ENCODE peak calls at places on chromosomes 11 and 22, in ten cellular contexts. One of them, this sample, is unnamed. For H3K36me3 and H3K9me3, the result is how much of the 10 kb centered on the place peaks cover.

GRCh38 chr11:556175-556699 is 4.3 kb downstream of the LMNTD2 start:
- DNase-seq in adrenal gland: no peak
- DNase-seq in fibroblast of lung: no peak
- DNase-seq in heart right ventricle: no peak
- DNase-seq in mesenchymal stem cell: peak
- DNase-seq in body of pancreas: no peak
- DNase-seq in heart left ventricle: peak
- DNase-seq in NT2/D1: no peak
- DNase-seq in OCI-LY7: no peak
- DNase-seq in lung: no peak
- DNase-seq in this sample: no peak

GRCh38 chr11:45182902-45183301 is 36.5 kb downstream of the PRDM11 start:
- DNase-seq in fibroblast of lung: peak
- DNase-seq in NT2/D1: no peak
- DNase-seq in OCI-LY7: peak
- DNase-seq in adrenal gland: peak
- DNase-seq in heart left ventricle: no peak
- DNase-seq in body of pancreas: peak
- DNase-seq in heart right ventricle: no peak
- DNase-seq in mesenchymal stem cell: peak
- DNase-seq in lung: no peak
- DNase-seq in this sample: no peak

GRCh38 chr11:101441747-101442146 is 142.1 kb downstream of the TRPC6 start:
- DNase-seq in body of pancreas: peak
- DNase-seq in fibroblast of lung: no peak
- DNase-seq in NT2/D1: no peak
- DNase-seq in adrenal gland: peak
- DNase-seq in OCI-LY7: no peak
- DNase-seq in heart left ventricle: peak
- DNase-seq in mesenchymal stem cell: peak
- DNase-seq in lung: peak
- DNase-seq in heart right ventricle: peak
- DNase-seq in this sample: no peak

GRCh38 chr22:50303848-50304527 is 3.5 kb downstream of the PLXNB2 start:
- DNase-seq in heart right ventricle: peak
- DNase-seq in fibroblast of lung: no peak
- DNase-seq in mesenchymal stem cell: no peak
- DNase-seq in OCI-LY7: peak
- DNase-seq in NT2/D1: no peak
- DNase-seq in adrenal gland: peak
- DNase-seq in heart left ventricle: peak
- DNase-seq in lung: peak
- DNase-seq in body of pancreas: peak
- DNase-seq in this sample: peak

GRCh38 chr22:40238425-40239344 is 61.0 kb downstream of the TNRC6B start:
- DNase-seq in fibroblast of lung: peak
- DNase-seq in OCI-LY7: no peak
- DNase-seq in lung: no peak
- DNase-seq in body of pancreas: no peak
- DNase-seq in mesenchymal stem cell: peak
- DNase-seq in NT2/D1: no peak
- DNase-seq in heart right ventricle: no peak
- DNase-seq in adrenal gland: peak
- DNase-seq in heart left ventricle: no peak
- DNase-seq in this sample: no peak

GRCh38 chr11:45060707-45061106 is 85.7 kb upstream of the PRDM11 start:
- DNase-seq in fibroblast of lung: no peak
- DNase-seq in heart right ventricle: no peak
- DNase-seq in heart left ventricle: no peak
- DNase-seq in lung: no peak
- DNase-seq in mesenchymal stem cell: no peak
- DNase-seq in NT2/D1: no peak
- DNase-seq in adrenal gland: no peak
- DNase-seq in body of pancreas: no peak
- DNase-seq in OCI-LY7: no peak
- DNase-seq in this sample: no peak

GRCh38 chr11:125790825-125791224 is 2.9 kb downstream of the PATE3 start:
- DNase-seq in body of pancreas: no peak
- DNase-seq in heart right ventricle: no peak
- DNase-seq in lung: no peak
- DNase-seq in fibroblast of lung: no peak
- DNase-seq in NT2/D1: no peak
- DNase-seq in heart left ventricle: no peak
- DNase-seq in OCI-LY7: no peak
- DNase-seq in adrenal gland: no peak
- DNase-seq in mesenchymal stem cell: no peak
- DNase-seq in this sample: no peak

GRCh38 chr11:124174001-124174400 is 9.1 kb upstream of the OR10D3 start:
- DNase-seq in heart left ventricle: no peak
- DNase-seq in fibroblast of lung: peak
- DNase-seq in OCI-LY7: no peak
- DNase-seq in adrenal gland: peak
- DNase-seq in NT2/D1: peak
- DNase-seq in mesenchymal stem cell: peak
- DNase-seq in lung: no peak
- DNase-seq in body of pancreas: peak
- DNase-seq in heart right ventricle: no peak
- DNase-seq in this sample: no peak

GRCh38 chr22:41362615-41363014 is 19.1 kb upstream of the TEF start:
- DNase-seq in lung: no peak
- DNase-seq in adrenal gland: no peak
- DNase-seq in body of pancreas: no peak
- DNase-seq in OCI-LY7: no peak
- DNase-seq in NT2/D1: no peak
- DNase-seq in heart right ventricle: no peak
- DNase-seq in heart left ventricle: no peak
- DNase-seq in mesenchymal stem cell: no peak
- DNase-seq in fibroblast of lung: no peak
- DNase-seq in this sample: no peak

GRCh38 chr22:42780070-42780540 is 59.4 kb upstream of the A4GALT start:
- DNase-seq in heart right ventricle: no peak
- DNase-seq in adrenal gland: peak
- DNase-seq in lung: peak
- DNase-seq in NT2/D1: peak
- DNase-seq in body of pancreas: peak
- DNase-seq in fibroblast of lung: peak
- DNase-seq in heart left ventricle: no peak
- DNase-seq in OCI-LY7: peak
- DNase-seq in mesenchymal stem cell: peak
- DNase-seq in this sample: peak

GRCh38 chr11:19370100-19370861 is 129.5 kb upstream of the E2F8 start:
- DNase-seq in heart right ventricle: no peak
- DNase-seq in adrenal gland: peak
- DNase-seq in NT2/D1: no peak
- DNase-seq in fibroblast of lung: peak
- DNase-seq in heart left ventricle: peak
- DNase-seq in body of pancreas: peak
- DNase-seq in OCI-LY7: no peak
- DNase-seq in mesenchymal stem cell: peak
- DNase-seq in lung: peak
- DNase-seq in this sample: no peak

GRCh38 chr11:16862733-16863132 is 124.3 kb downstream of the C11orf58 start:
- DNase-seq in heart right ventricle: no peak
- DNase-seq in fibroblast of lung: no peak
- DNase-seq in mesenchymal stem cell: no peak
- DNase-seq in lung: no peak
- DNase-seq in OCI-LY7: no peak
- DNase-seq in NT2/D1: no peak
- DNase-seq in heart left ventricle: no peak
- DNase-seq in adrenal gland: no peak
- DNase-seq in body of pancreas: no peak
- DNase-seq in this sample: no peak

DNA sequence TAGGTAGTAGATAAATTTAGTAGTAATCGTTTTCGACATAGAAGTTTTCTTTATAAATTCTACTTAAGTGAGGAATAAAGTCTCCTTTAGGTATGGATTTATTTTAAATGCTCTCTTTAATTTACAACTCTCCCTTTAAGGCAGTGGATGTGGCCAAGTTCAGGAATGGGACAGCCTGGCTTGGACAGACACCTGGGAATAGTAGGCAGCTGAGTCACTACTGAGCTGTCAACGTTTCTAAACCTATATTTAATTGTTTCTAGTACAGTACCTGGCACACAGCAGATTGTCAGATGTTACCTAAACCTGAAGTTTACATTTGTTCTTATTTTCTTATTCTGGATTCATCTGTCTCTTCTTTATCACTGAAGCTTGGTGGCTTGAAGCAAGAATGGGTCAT is 85.1 kb downstream of the DEPDC5 start:
- DNase-seq in mesenchymal stem cell: no peak
- DNase-seq in lung: no peak
- DNase-seq in heart right ventricle: no peak
- DNase-seq in OCI-LY7: no peak
- DNase-seq in fibroblast of lung: no peak
- DNase-seq in NT2/D1: no peak
- DNase-seq in body of pancreas: no peak
- DNase-seq in adrenal gland: no peak
- DNase-seq in heart left ventricle: no peak
- DNase-seq in this sample: no peak
- H3K36me3 ChIP-seq in mesenchymal stem cell: under half
- H3K36me3 ChIP-seq in lung: under half
- H3K36me3 ChIP-seq in heart right ventricle: half or more
- H3K36me3 ChIP-seq in OCI-LY7: half or more
- H3K36me3 ChIP-seq in fibroblast of lung: under half
- H3K36me3 ChIP-seq in NT2/D1: under half
- H3K36me3 ChIP-seq in body of pancreas: under half
- H3K36me3 ChIP-seq in adrenal gland: under half
- H3K36me3 ChIP-seq in heart left ventricle: half or more
- H3K36me3 ChIP-seq in this sample: under half

DNA sequence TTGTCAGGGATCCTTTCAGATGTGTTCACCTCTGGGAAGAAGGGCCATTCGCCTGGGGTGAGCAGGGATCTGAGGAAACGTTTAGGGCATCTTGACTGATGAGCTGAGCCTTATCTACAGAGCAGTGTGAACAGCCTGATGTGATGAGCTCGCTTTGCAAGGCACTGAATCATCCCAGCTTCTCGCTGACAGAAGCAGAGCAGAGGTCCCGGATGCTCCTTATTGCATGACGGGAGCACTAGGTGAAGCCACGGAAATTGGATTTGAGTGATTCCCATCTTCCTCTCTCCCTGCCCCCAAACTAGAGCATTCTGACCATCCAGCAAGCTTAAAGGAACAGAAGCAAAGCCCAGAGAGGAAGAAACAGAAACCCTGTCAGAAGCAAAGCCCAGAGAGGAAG is 46.5 kb downstream of the SEZ6L start:
- DNase-seq in adrenal gland: peak
- DNase-seq in NT2/D1: no peak
- DNase-seq in heart left ventricle: no peak
- DNase-seq in body of pancreas: no peak
- DNase-seq in heart right ventricle: no peak
- DNase-seq in lung: no peak
- DNase-seq in OCI-LY7: no peak
- DNase-seq in mesenchymal stem cell: no peak
- DNase-seq in fibroblast of lung: no peak
- DNase-seq in this sample: no peak
- H3K9me3 ChIP-seq in adrenal gland: under half
- H3K9me3 ChIP-seq in NT2/D1: under half
- H3K9me3 ChIP-seq in heart left ventricle: under half
- H3K9me3 ChIP-seq in body of pancreas: under half
- H3K9me3 ChIP-seq in heart right ventricle: under half
- H3K9me3 ChIP-seq in lung: under half
- H3K9me3 ChIP-seq in OCI-LY7: under half
- H3K9me3 ChIP-seq in mesenchymal stem cell: under half
- H3K9me3 ChIP-seq in fibroblast of lung: under half
- H3K9me3 ChIP-seq in this sample: under half

GRCh38 chr11:94868468-94868867 is 100.3 kb downstream of the AMOTL1 start:
- DNase-seq in lung: no peak
- DNase-seq in heart right ventricle: no peak
- DNase-seq in NT2/D1: no peak
- DNase-seq in body of pancreas: no peak
- DNase-seq in fibroblast of lung: no peak
- DNase-seq in mesenchymal stem cell: no peak
- DNase-seq in OCI-LY7: no peak
- DNase-seq in heart left ventricle: no peak
- DNase-seq in adrenal gland: no peak
- DNase-seq in this sample: no peak

GRCh38 chr11:94866936-94867795 is 99.0 kb downstream of the AMOTL1 start:
- DNase-seq in lung: no peak
- DNase-seq in mesenchymal stem cell: no peak
- DNase-seq in heart right ventricle: no peak
- DNase-seq in adrenal gland: no peak
- DNase-seq in NT2/D1: no peak
- DNase-seq in body of pancreas: no peak
- DNase-seq in OCI-LY7: no peak
- DNase-seq in fibroblast of lung: no peak
- DNase-seq in heart left ventricle: no peak
- DNase-seq in this sample: no peak

GRCh38 chr11:94861306-94861845 is 93.2 kb downstream of the AMOTL1 start:
- DNase-seq in lung: no peak
- DNase-seq in heart left ventricle: no peak
- DNase-seq in mesenchymal stem cell: no peak
- DNase-seq in fibroblast of lung: no peak
- DNase-seq in body of pancreas: no peak
- DNase-seq in OCI-LY7: no peak
- DNase-seq in adrenal gland: no peak
- DNase-seq in heart right ventricle: no peak
- DNase-seq in NT2/D1: no peak
- DNase-seq in this sample: no peak

GRCh38 chr11:94866231-94866827 is 98.2 kb downstream of the AMOTL1 start:
- DNase-seq in mesenchymal stem cell: no peak
- DNase-seq in heart left ventricle: no peak
- DNase-seq in OCI-LY7: no peak
- DNase-seq in lung: no peak
- DNase-seq in NT2/D1: no peak
- DNase-seq in heart right ventricle: no peak
- DNase-seq in fibroblast of lung: no peak
- DNase-seq in adrenal gland: no peak
- DNase-seq in body of pancreas: no peak
- DNase-seq in this sample: no peak

GRCh38 chr11:94864646-94865045 is 96.5 kb downstream of the AMOTL1 start:
- DNase-seq in OCI-LY7: no peak
- DNase-seq in lung: no peak
- DNase-seq in fibroblast of lung: no peak
- DNase-seq in heart left ventricle: no peak
- DNase-seq in mesenchymal stem cell: no peak
- DNase-seq in heart right ventricle: no peak
- DNase-seq in adrenal gland: no peak
- DNase-seq in NT2/D1: no peak
- DNase-seq in body of pancreas: no peak
- DNase-seq in this sample: no peak
- H3K36me3 ChIP-seq in OCI-LY7: under half
- H3K36me3 ChIP-seq in lung: under half
- H3K36me3 ChIP-seq in fibroblast of lung: under half
- H3K36me3 ChIP-seq in heart left ventricle: half or more
- H3K36me3 ChIP-seq in mesenchymal stem cell: half or more
- H3K36me3 ChIP-seq in heart right ventricle: half or more
- H3K36me3 ChIP-seq in adrenal gland: under half
- H3K36me3 ChIP-seq in NT2/D1: half or more
- H3K36me3 ChIP-seq in body of pancreas: under half
- H3K36me3 ChIP-seq in this sample: under half

GRCh38 chr22:49163960-49164690 is 663.5 kb downstream of the BRD1 start:
- DNase-seq in NT2/D1: no peak
- DNase-seq in heart right ventricle: no peak
- DNase-seq in fibroblast of lung: no peak
- DNase-seq in lung: no peak
- DNase-seq in adrenal gland: no peak
- DNase-seq in body of pancreas: no peak
- DNase-seq in mesenchymal stem cell: no peak
- DNase-seq in heart left ventricle: no peak
- DNase-seq in OCI-LY7: no peak
- DNase-seq in this sample: no peak
- H3K9me3 ChIP-seq in NT2/D1: under half
- H3K9me3 ChIP-seq in heart right ventricle: under half
- H3K9me3 ChIP-seq in fibroblast of lung: under half
- H3K9me3 ChIP-seq in lung: under half
- H3K9me3 ChIP-seq in adrenal gland: under half
- H3K9me3 ChIP-seq in body of pancreas: under half
- H3K9me3 ChIP-seq in mesenchymal stem cell: under half
- H3K9me3 ChIP-seq in heart left ventricle: under half
- H3K9me3 ChIP-seq in OCI-LY7: under half
- H3K9me3 ChIP-seq in this sample: under half